ENCODE peak calls at places on chromosomes 11 and 22, in eight cellular contexts. One of them, this sample, is unnamed.

GRCh38 chr11:35126000-35126878 is 12.7 kb upstream of the CD44 start:
- DNase-seq in left ventricle myocardium inferior: no peak
- DNase-seq in IMR-90: no peak
- DNase-seq in fibroblast of lung: no peak
- DNase-seq in Panc1: no peak
- DNase-seq in Peyer's patch: no peak
- DNase-seq in A549: no peak
- DNase-seq in uterus: no peak
- DNase-seq in this sample: no peak

GRCh38 chr11:121236115-121237001 is 56.2 kb upstream of the SC5D start:
- DNase-seq in left ventricle myocardium inferior: no peak
- DNase-seq in IMR-90: no peak
- DNase-seq in fibroblast of lung: peak
- DNase-seq in Panc1: no peak
- DNase-seq in Peyer's patch: no peak
- DNase-seq in A549: no peak
- DNase-seq in uterus: no peak
- DNase-seq in this sample: no peak

GRCh38 chr11:27820249-27820648 is 120.0 kb upstream of the BDNF start:
- DNase-seq in left ventricle myocardium inferior: no peak
- DNase-seq in IMR-90: peak
- DNase-seq in fibroblast of lung: peak
- DNase-seq in Panc1: no peak
- DNase-seq in Peyer's patch: no peak
- DNase-seq in A549: no peak
- DNase-seq in uterus: no peak
- DNase-seq in this sample: no peak

GRCh38 chr11:59141673-59142460 is 789 bp upstream of the FAM111A start:
- DNase-seq in left ventricle myocardium inferior: no peak
- DNase-seq in IMR-90: peak
- DNase-seq in fibroblast of lung: peak
- DNase-seq in Panc1: no peak
- DNase-seq in Peyer's patch: no peak
- DNase-seq in A549: no peak
- DNase-seq in uterus: no peak
- DNase-seq in this sample: peak

GRCh38 chr22:30344447-30345200 is 12.1 kb downstream of the SF3A1 start:
- DNase-seq in left ventricle myocardium inferior: no peak
- DNase-seq in IMR-90: no peak
- DNase-seq in fibroblast of lung: no peak
- DNase-seq in Panc1: no peak
- DNase-seq in Peyer's patch: no peak
- DNase-seq in A549: no peak
- DNase-seq in uterus: no peak
- DNase-seq in this sample: no peak

GRCh38 chr11:69198891-69199582 is 43.3 kb downstream of the SMIM38 start:
- DNase-seq in left ventricle myocardium inferior: no peak
- DNase-seq in IMR-90: no peak
- DNase-seq in fibroblast of lung: no peak
- DNase-seq in Panc1: no peak
- DNase-seq in Peyer's patch: no peak
- DNase-seq in A549: no peak
- DNase-seq in uterus: no peak
- DNase-seq in this sample: no peak

GRCh38 chr22:18023509-18024275 is 669 bp downstream of the MICAL3 start:
- DNase-seq in left ventricle myocardium inferior: peak
- DNase-seq in IMR-90: peak
- DNase-seq in fibroblast of lung: peak
- DNase-seq in Panc1: no peak
- DNase-seq in Peyer's patch: peak
- DNase-seq in A549: peak
- DNase-seq in uterus: peak
- DNase-seq in this sample: peak

GRCh38 chr11:26621147-26621546 is 49.1 kb upstream of the MUC15 start:
- DNase-seq in left ventricle myocardium inferior: no peak
- DNase-seq in IMR-90: peak
- DNase-seq in fibroblast of lung: peak
- DNase-seq in Panc1: no peak
- DNase-seq in Peyer's patch: no peak
- DNase-seq in A549: peak
- DNase-seq in uterus: no peak
- DNase-seq in this sample: peak

GRCh38 chr11:71103266-71103665 is 149.1 kb downstream of the SHANK2 start:
- DNase-seq in left ventricle myocardium inferior: no peak
- DNase-seq in IMR-90: no peak
- DNase-seq in fibroblast of lung: no peak
- DNase-seq in Panc1: no peak
- DNase-seq in Peyer's patch: peak
- DNase-seq in A549: no peak
- DNase-seq in uterus: no peak
- DNase-seq in this sample: peak

GRCh38 chr11:111736621-111737055 is 29.6 kb downstream of the PPP2R1B start:
- DNase-seq in left ventricle myocardium inferior: no peak
- DNase-seq in IMR-90: no peak
- DNase-seq in fibroblast of lung: no peak
- DNase-seq in Panc1: no peak
- DNase-seq in Peyer's patch: no peak
- DNase-seq in A549: no peak
- DNase-seq in uterus: no peak
- DNase-seq in this sample: no peak

GRCh38 chr22:40410731-40411505 is 40.5 kb downstream of the SGSM3 start:
- DNase-seq in left ventricle myocardium inferior: no peak
- DNase-seq in IMR-90: no peak
- DNase-seq in fibroblast of lung: no peak
- DNase-seq in Panc1: no peak
- DNase-seq in Peyer's patch: no peak
- DNase-seq in A549: no peak
- DNase-seq in uterus: no peak
- DNase-seq in this sample: no peak

GRCh38 chr22:26106412-26106811 is 62.9 kb upstream of the SEZ6L start:
- DNase-seq in left ventricle myocardium inferior: no peak
- DNase-seq in IMR-90: no peak
- DNase-seq in fibroblast of lung: no peak
- DNase-seq in Panc1: no peak
- DNase-seq in Peyer's patch: no peak
- DNase-seq in A549: no peak
- DNase-seq in uterus: no peak
- DNase-seq in this sample: no peak

GRCh38 chr22:27796829-27797792 is 4.4 kb downstream of the MN1 start:
- DNase-seq in left ventricle myocardium inferior: no peak
- DNase-seq in IMR-90: no peak
- DNase-seq in fibroblast of lung: peak
- DNase-seq in Panc1: no peak
- DNase-seq in Peyer's patch: no peak
- DNase-seq in A549: no peak
- DNase-seq in uterus: no peak
- DNase-seq in this sample: no peak

GRCh38 chr22:24156146-24156914 is 25.0 kb upstream of the SUSD2 start:
- DNase-seq in left ventricle myocardium inferior: peak
- DNase-seq in IMR-90: peak
- DNase-seq in fibroblast of lung: peak
- DNase-seq in Panc1: no peak
- DNase-seq in Peyer's patch: peak
- DNase-seq in A549: no peak
- DNase-seq in uterus: no peak
- DNase-seq in this sample: peak

GRCh38 chr11:20626279-20626678 is 26.9 kb downstream of the SLC6A5 start:
- DNase-seq in left ventricle myocardium inferior: no peak
- DNase-seq in IMR-90: no peak
- DNase-seq in fibroblast of lung: no peak
- DNase-seq in Panc1: no peak
- DNase-seq in Peyer's patch: no peak
- DNase-seq in A549: no peak
- DNase-seq in uterus: no peak
- DNase-seq in this sample: no peak

DNA sequence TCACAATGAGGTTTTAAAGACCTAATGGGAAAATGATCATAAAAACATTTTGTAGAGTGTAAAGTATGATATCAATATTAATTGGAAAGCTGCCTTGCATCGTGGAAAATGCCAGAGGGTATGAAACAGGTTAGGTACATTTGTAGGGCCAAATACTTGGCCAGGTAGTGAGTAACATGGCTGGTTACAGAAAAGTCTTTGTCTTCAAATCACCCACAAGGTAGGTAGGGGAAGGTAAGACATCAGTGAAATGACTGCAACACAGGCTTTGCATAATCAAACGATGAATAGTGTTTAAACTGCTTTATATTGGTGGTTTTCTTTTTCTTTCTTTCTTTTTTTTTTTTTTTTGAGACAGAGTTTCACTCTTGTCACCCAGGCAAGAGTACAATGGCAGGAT is 62.0 kb downstream of the ST3GAL4 start:
- DNase-seq in left ventricle myocardium inferior: no peak
- DNase-seq in IMR-90: no peak
- DNase-seq in fibroblast of lung: no peak
- DNase-seq in Panc1: no peak
- DNase-seq in Peyer's patch: no peak
- DNase-seq in A549: no peak
- DNase-seq in uterus: no peak
- DNase-seq in this sample: no peak
- H3K27ac ChIP-seq in left ventricle myocardium inferior: peak
- H3K27ac ChIP-seq in IMR-90: no peak
- H3K27ac ChIP-seq in fibroblast of lung: no peak
- H3K27ac ChIP-seq in Panc1: no peak
- H3K27ac ChIP-seq in Peyer's patch: peak
- H3K27ac ChIP-seq in A549: no peak
- H3K27ac ChIP-seq in uterus: no peak
- H3K27ac ChIP-seq in this sample: peak

DNA sequence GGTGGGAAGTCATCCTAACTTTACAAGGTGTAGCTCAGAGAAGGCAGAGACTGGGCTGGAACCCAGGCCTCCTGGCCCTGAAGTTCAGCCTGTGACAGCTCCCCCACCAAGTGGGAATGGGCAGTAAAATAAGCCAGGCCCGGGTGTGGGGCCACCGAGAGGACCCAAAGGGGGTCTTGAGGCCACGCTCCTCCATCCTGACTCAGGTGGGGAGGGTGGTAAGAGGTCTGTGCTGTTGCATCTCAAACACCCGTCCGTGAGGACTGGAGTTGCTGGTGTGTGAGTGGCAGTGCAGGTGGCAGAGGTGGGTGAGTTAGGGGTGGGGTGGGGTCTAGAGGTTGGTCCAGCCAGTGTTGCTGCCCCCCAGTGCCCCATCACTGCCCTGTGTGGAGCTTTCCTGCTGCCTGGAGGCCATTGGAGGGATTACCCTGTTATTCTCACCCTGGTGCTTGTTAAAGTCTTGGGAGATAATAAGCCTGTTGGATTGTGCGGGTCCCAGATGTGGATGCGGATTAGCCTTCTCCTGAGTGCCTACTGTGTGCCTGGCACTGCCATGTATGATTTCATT is 12.7 kb downstream of the SERPINH1 start:
- DNase-seq in left ventricle myocardium inferior: no peak
- DNase-seq in IMR-90: no peak
- DNase-seq in fibroblast of lung: no peak
- DNase-seq in Panc1: no peak
- DNase-seq in Peyer's patch: no peak
- DNase-seq in A549: no peak
- DNase-seq in uterus: no peak
- DNase-seq in this sample: no peak
- TF ChIP-seq CTCF in left ventricle myocardium inferior: peak
- TF ChIP-seq CTCF in IMR-90: peak
- TF ChIP-seq CTCF in fibroblast of lung: peak
- TF ChIP-seq CTCF in Panc1: no peak
- TF ChIP-seq CTCF in Peyer's patch: no peak
- TF ChIP-seq CTCF in A549: no peak
- TF ChIP-seq CTCF in uterus: no peak
- TF ChIP-seq CTCF in this sample: no peak

GRCh38 chr11:11534981-11535380 is 86.8 kb downstream of the GALNT18 start:
- DNase-seq in left ventricle myocardium inferior: no peak
- DNase-seq in IMR-90: peak
- DNase-seq in fibroblast of lung: peak
- DNase-seq in Panc1: no peak
- DNase-seq in Peyer's patch: no peak
- DNase-seq in A549: no peak
- DNase-seq in uterus: no peak
- DNase-seq in this sample: no peak

GRCh38 chr11:11533057-11533456 is 88.7 kb downstream of the GALNT18 start:
- DNase-seq in left ventricle myocardium inferior: no peak
- DNase-seq in IMR-90: no peak
- DNase-seq in fibroblast of lung: no peak
- DNase-seq in Panc1: no peak
- DNase-seq in Peyer's patch: no peak
- DNase-seq in A549: no peak
- DNase-seq in uterus: no peak
- DNase-seq in this sample: no peak

GRCh38 chr11:11532574-11532973 is 89.2 kb downstream of the GALNT18 start:
- DNase-seq in left ventricle myocardium inferior: no peak
- DNase-seq in IMR-90: peak
- DNase-seq in fibroblast of lung: peak
- DNase-seq in Panc1: no peak
- DNase-seq in Peyer's patch: no peak
- DNase-seq in A549: no peak
- DNase-seq in uterus: no peak
- DNase-seq in this sample: no peak

GRCh38 chr11:11535611-11536010 is 86.2 kb downstream of the GALNT18 start:
- DNase-seq in left ventricle myocardium inferior: peak
- DNase-seq in IMR-90: no peak
- DNase-seq in fibroblast of lung: no peak
- DNase-seq in Panc1: no peak
- DNase-seq in Peyer's patch: no peak
- DNase-seq in A549: no peak
- DNase-seq in uterus: no peak
- DNase-seq in this sample: no peak

DNA sequence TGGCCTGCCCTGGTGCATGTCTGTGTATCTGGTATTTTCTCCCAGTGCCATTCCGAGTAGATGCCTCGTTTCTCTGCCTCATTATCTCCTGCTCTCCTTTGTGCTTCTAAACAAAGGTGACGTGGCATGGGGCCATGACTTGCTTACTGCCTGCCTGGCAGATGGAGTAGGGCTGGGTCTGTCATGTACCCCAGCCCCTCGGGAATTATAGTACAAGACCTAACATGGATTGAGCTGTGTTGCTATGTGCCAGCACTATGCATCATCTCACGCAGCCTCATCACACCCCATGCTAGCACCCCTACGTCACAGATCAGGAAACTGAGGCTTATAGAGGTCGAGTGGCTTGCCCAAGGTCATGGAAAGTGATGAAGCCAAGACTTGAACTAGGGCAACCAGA is 88.1 kb downstream of the GALNT18 start:
- DNase-seq in left ventricle myocardium inferior: no peak
- DNase-seq in IMR-90: no peak
- DNase-seq in fibroblast of lung: no peak
- DNase-seq in Panc1: no peak
- DNase-seq in Peyer's patch: no peak
- DNase-seq in A549: no peak
- DNase-seq in uterus: no peak
- DNase-seq in this sample: no peak
- H3K27ac ChIP-seq in left ventricle myocardium inferior: peak
- H3K27ac ChIP-seq in IMR-90: no peak
- H3K27ac ChIP-seq in fibroblast of lung: no peak
- H3K27ac ChIP-seq in Panc1: no peak
- H3K27ac ChIP-seq in Peyer's patch: no peak
- H3K27ac ChIP-seq in A549: no peak
- H3K27ac ChIP-seq in uterus: no peak
- H3K27ac ChIP-seq in this sample: no peak

DNA sequence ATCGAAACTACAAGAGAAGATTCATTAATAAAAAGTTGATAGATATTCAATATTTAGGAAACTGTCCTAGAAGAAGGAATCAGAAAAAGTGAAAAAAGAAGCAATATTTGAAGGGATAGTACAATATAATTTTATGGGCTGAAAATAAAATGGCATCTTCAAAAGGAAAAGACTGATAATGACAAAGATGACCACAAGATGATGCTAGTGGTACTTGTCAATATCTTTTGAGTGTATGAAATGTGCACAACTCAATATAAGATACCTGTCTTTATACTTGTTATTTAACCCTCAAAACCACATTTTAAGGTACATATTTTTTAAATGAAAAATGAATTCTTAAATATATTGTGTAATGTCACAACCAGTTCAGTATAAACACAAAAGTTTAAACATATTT is 1059.6 kb upstream of the RAG2 start:
- DNase-seq in left ventricle myocardium inferior: no peak
- DNase-seq in IMR-90: peak
- DNase-seq in fibroblast of lung: peak
- DNase-seq in Panc1: no peak
- DNase-seq in Peyer's patch: no peak
- DNase-seq in A549: no peak
- DNase-seq in uterus: no peak
- DNase-seq in this sample: peak
- TF ChIP-seq CTCF in left ventricle myocardium inferior: no peak
- TF ChIP-seq CTCF in IMR-90: peak
- TF ChIP-seq CTCF in fibroblast of lung: no peak
- TF ChIP-seq CTCF in Panc1: peak
- TF ChIP-seq CTCF in Peyer's patch: peak
- TF ChIP-seq CTCF in A549: no peak
- TF ChIP-seq CTCF in uterus: no peak
- TF ChIP-seq CTCF in this sample: peak